ENCODE peak calls at places on chromosomes 6 and 20, in six cellular contexts. T, Y, X, B, H and Z are unnamed samples.

GRCh38 chr6:56349196-56349595 is 101.8 kb upstream of the COL21A1 start:
- DNase-seq in B (no peak), H (peak; percentile 63), X (no peak), T (no peak), Y (no peak), Z (no peak)

GRCh38 chr6:150685860-150686259 is 86.2 kb downstream of the PLEKHG1 start:
- DNase-seq in Y (peak; percentile 89), H (no peak), B (peak; percentile 64), X (peak; percentile 19), T (peak; percentile 49), Z (no peak)

GRCh38 chr20:5413394-5413793 is 96.6 kb upstream of the PROKR2 start:
- DNase-seq in X (no peak), B (no peak), Y (no peak), H (no peak), T (no peak), Z (no peak)

GRCh38 chr6:169935348-169935718 is 183.9 kb downstream of the ERMARD start:
- DNase-seq in Y (no peak), H (no peak), B (peak; percentile 20), X (peak; percentile 56), T (no peak), Z (no peak)

GRCh38 chr20:41278936-41279335 is 38.6 kb downstream of the ZHX3 start:
- DNase-seq in X (no peak), Y (no peak), H (no peak), T (no peak), B (no peak), Z (no peak)

GRCh38 chr6:14046476-14047068 is 71.0 kb upstream of the CD83 start:
- DNase-seq in X (peak; percentile 44), H (peak; percentile 40), T (peak; percentile 63), B (peak; percentile 73), Y (peak; percentile 76), Z (peak; percentile 28)

GRCh38 chr20:37615507-37616425 is 78.1 kb upstream of the CTNNBL1 start:
- DNase-seq in Y (peak; percentile 88), H (peak; percentile 4), B (peak; percentile 57), T (peak; percentile 54), X (peak; percentile 63), Z (peak; percentile 5)

GRCh38 chr20:7776148-7776547 is 164.1 kb downstream of the HAO1 start:
- DNase-seq in H (no peak), Y (no peak), T (no peak), B (no peak), X (no peak), Z (no peak)

GRCh38 chr6:140636698-140637402 is 1262.4 kb upstream of the CITED2 start:
- DNase-seq in H (no peak), Y (no peak), B (no peak), T (no peak), X (no peak), Z (no peak)

GRCh38 chr20:25579081-25579770 is 6.1 kb downstream of the NINL start:
- DNase-seq in Y (peak; percentile 63), T (no peak), H (no peak), X (peak; percentile 26), B (no peak), Z (no peak)

GRCh38 chr6:169905041-169905807 is 153.8 kb downstream of the ERMARD start:
- DNase-seq in B (no peak), Y (no peak), T (no peak), H (peak; percentile 20), X (no peak), Z (no peak)

GRCh38 chr20:60407011-60407771 is 449.0 kb downstream of the CDH26 start:
- DNase-seq in H (no peak), X (no peak), B (no peak), T (no peak), Y (no peak), Z (no peak)

GRCh38 chr20:39910536-39910935 is 778.5 kb downstream of the MAFB start:
- DNase-seq in B (no peak), T (no peak), H (no peak), Y (no peak), X (no peak), Z (no peak)

GRCh38 chr6:15254074-15254975 is 8.5 kb downstream of the JARID2 start:
- DNase-seq in B (no peak), X (no peak), T (peak; percentile 87), Y (peak; percentile 68), H (no peak), Z (no peak)

GRCh38 chr6:16706029-16706428 is 55.2 kb downstream of the ATXN1 start:
- DNase-seq in B (no peak), Y (no peak), X (no peak), H (no peak), T (no peak), Z (no peak)

GRCh38 chr20:20495719-20496474 is 128.0 kb downstream of the INSM1 start:
- DNase-seq in T (no peak), X (no peak), H (no peak), B (no peak), Y (no peak), Z (no peak)

GRCh38 chr6:120363429-120363828 is 970.9 kb downstream of the TBC1D32 start:
- DNase-seq in X (peak; percentile 25), Y (peak; percentile 72), B (no peak), H (no peak), T (no peak), Z (no peak)

GRCh38 chr6:41824571-41825569 is 37.4 kb downstream of the TOMM6 start:
- DNase-seq in H (no peak), X (no peak), T (no peak), Y (no peak), B (no peak), Z (no peak)

GRCh38 chr6:33929575-33930288 is 125.9 kb upstream of the MLN start:
- DNase-seq in T (peak; percentile 31), X (peak; percentile 26), B (no peak), H (peak; percentile 49), Y (no peak), Z (no peak)

GRCh38 chr6:53441761-53442160 is 93.0 kb upstream of the ELOVL5 start:
- DNase-seq in B (no peak), Y (no peak), X (no peak), T (no peak), H (peak; percentile 51), Z (no peak)

GRCh38 chr20:64257107-64257757 is 1.7 kb downstream of the PCMTD2 start:
- DNase-seq in X (no peak), Y (no peak), B (no peak), T (no peak), H (no peak), Z (no peak)

GRCh38 chr6:49570474-49571079 is 20.1 kb downstream of the C6orf141 start:
- DNase-seq in Y (no peak), H (no peak), X (no peak), T (no peak), B (no peak), Z (peak; percentile 2)

GRCh38 chr6:150212745-150213144 is 69.9 kb downstream of the PPP1R14C start:
- DNase-seq in H (no peak), B (no peak), T (no peak), Y (no peak), X (no peak), Z (no peak)

GRCh38 chr20:22333885-22334545 is 250.4 kb downstream of the FOXA2 start:
- DNase-seq in X (peak; percentile 77), Y (peak; percentile 87), H (peak; percentile 64), B (peak; percentile 66), T (peak; percentile 71), Z (peak; percentile 24)

GRCh38 chr6:117483645-117484016 is 1.2 kb downstream of the DCBLD1 start:
- DNase-seq in B (peak; percentile 59), X (no peak), Y (no peak), T (peak; percentile 65), H (no peak), Z (peak; percentile 24)

GRCh38 chr20:53547664-53548239 is 45.9 kb downstream of the ZNF217 start:
- DNase-seq in Y (peak; percentile 82), B (peak; percentile 71), T (peak; percentile 76), H (peak; percentile 74), X (peak; percentile 37), Z (peak; percentile 68)

GRCh38 chr6:24547243-24547642 is 52.5 kb downstream of the ALDH5A1 start:
- DNase-seq in T (peak; percentile 26), Y (peak; percentile 88), H (no peak), B (peak; percentile 30), X (peak; percentile 17), Z (no peak)
- TF ChIP-seq CTCF in T (no peak), Y (peak; percentile 54), H (no peak), B (peak; percentile 26), X (no peak), Z (no peak)

GRCh38 chr6:82178084-82178758 is 69.3 kb downstream of the IBTK start:
- DNase-seq in X (no peak), T (peak; percentile 37), H (peak; percentile 64), B (no peak), Y (no peak), Z (peak; percentile 37)
- TF ChIP-seq CTCF in X (peak; percentile 9), T (peak; percentile 19), H (peak; percentile 74), B (no peak), Y (peak; percentile 60), Z (peak; percentile 83)

DNA sequence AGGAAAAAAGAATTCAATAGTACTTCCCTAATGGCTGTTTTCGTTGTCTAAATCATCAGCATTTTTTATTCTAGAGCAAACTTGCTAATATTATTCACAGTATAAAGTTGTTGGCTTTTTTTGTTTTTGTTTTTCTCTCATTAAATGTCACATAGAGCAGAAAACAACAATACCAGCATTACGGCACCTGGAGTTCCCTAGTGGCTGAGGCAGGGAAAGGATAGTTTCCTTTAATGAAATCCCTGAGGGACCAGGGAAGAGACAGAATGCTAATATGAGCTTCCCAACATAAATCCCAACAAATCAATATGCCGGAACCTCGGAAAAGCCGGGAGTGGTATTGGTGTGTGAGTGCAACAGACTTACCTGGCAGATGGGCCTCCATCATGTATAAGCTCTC is 235.2 kb upstream of the ASCC3 start:
- DNase-seq in X (no peak), T (no peak), B (no peak), H (no peak), Y (no peak), Z (no peak)
- TF ChIP-seq CTCF in X (no peak), T (no peak), B (no peak), H (no peak), Y (peak; percentile 53), Z (peak; percentile 24)

DNA sequence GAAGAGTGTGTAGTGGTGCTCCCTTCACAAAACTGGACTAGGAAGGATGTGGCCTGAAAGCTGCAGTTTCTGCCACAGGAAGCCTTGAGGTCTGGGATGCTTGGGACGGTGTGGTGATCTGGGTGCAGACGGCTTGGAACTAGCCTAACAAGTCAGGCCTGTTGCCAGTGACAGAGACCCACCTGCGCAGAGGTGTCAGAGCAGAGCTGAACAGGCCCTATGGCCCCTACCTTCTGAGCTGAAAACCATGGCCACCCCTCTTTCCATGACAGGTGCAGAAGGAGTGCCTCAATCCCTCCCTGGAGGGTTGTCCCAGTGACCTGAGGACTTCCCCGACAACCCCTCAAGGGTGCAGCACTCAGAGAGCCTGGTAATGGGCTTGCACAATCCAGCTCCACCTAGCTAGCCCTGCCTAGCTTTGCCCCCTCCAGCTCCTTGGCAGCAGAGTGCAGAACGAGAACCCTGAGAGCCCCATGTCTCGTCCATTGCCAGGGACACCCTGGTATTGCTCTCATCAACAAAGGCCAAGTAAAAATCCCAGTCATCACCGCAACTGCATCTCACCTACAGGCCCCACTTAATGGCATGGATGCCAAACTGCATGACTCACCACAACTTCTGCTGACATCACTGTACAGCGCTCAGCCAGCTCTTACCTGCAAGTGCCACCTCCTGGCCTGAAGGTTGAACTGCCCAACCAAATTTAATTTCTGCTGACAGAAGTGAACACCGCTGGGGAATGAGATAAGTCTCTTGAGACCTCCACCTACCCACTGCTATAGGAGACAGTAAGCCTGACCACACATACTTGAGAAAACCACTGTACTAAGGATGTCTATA is 563.1 kb downstream of the TFAP2A start:
- DNase-seq in Y (peak; percentile 87), X (no peak), H (peak; percentile 3), B (no peak), T (peak; percentile 40), Z (peak; percentile 26)
- TF ChIP-seq CTCF in Y (peak; percentile 71), X (no peak), H (no peak), B (no peak), T (no peak), Z (peak; percentile 60)